ENCODE peak calls at places on chromosomes 4 and X, in ten cellular contexts. One of them, this sample, is unnamed.

GRCh38 chrX:102746134-102746584 is 25.6 kb downstream of the GPRASP3 start:
- DNase-seq in dermis microvascular lymphatic vessel endothelial cell: peak; percentile 19
- DNase-seq in anterior cingulate cortex: no peak
- DNase-seq in NCI-H1092: no peak
- DNase-seq in left cardiac atrium: peak; percentile 60
- DNase-seq in iris pigment epithelial cell: peak; percentile 31
- DNase-seq in GM20000: peak; percentile 8
- DNase-seq in stimulated activated CD4-positive, alpha-beta T cell treated with anti-CD3 and anti-CD28 coated beads, Interleukin-1b, Interleukin-23, amount 100 ng/mL, for 1 hour: no peak
- DNase-seq in breast epithelium: no peak
- DNase-seq in HEK293T: no peak
- DNase-seq in this sample: peak; percentile 58

GRCh38 chr4:92299152-92299551 is 4.6 kb upstream of the GRID2 start:
- DNase-seq in breast epithelium: no peak
- DNase-seq in GM20000: no peak
- DNase-seq in stimulated activated CD4-positive, alpha-beta T cell treated with anti-CD3 and anti-CD28 coated beads, Interleukin-1b, Interleukin-23, amount 100 ng/mL, for 1 hour: no peak
- DNase-seq in iris pigment epithelial cell: peak; percentile 15
- DNase-seq in left cardiac atrium: no peak
- DNase-seq in HEK293T: no peak
- DNase-seq in anterior cingulate cortex: no peak
- DNase-seq in NCI-H1092: no peak
- DNase-seq in dermis microvascular lymphatic vessel endothelial cell: no peak
- DNase-seq in this sample: no peak

GRCh38 chr4:7632341-7632740 is 197.6 kb upstream of the PSAPL1 start:
- DNase-seq in iris pigment epithelial cell: no peak
- DNase-seq in stimulated activated CD4-positive, alpha-beta T cell treated with anti-CD3 and anti-CD28 coated beads, Interleukin-1b, Interleukin-23, amount 100 ng/mL, for 1 hour: no peak
- DNase-seq in left cardiac atrium: no peak
- DNase-seq in dermis microvascular lymphatic vessel endothelial cell: no peak
- DNase-seq in HEK293T: no peak
- DNase-seq in anterior cingulate cortex: no peak
- DNase-seq in breast epithelium: no peak
- DNase-seq in GM20000: no peak
- DNase-seq in NCI-H1092: no peak
- DNase-seq in this sample: no peak

GRCh38 chr4:29405151-29405550 is 1315.0 kb upstream of the PCDH7 start:
- DNase-seq in NCI-H1092: no peak
- DNase-seq in GM20000: no peak
- DNase-seq in dermis microvascular lymphatic vessel endothelial cell: no peak
- DNase-seq in HEK293T: no peak
- DNase-seq in anterior cingulate cortex: no peak
- DNase-seq in left cardiac atrium: no peak
- DNase-seq in stimulated activated CD4-positive, alpha-beta T cell treated with anti-CD3 and anti-CD28 coated beads, Interleukin-1b, Interleukin-23, amount 100 ng/mL, for 1 hour: no peak
- DNase-seq in breast epithelium: no peak
- DNase-seq in iris pigment epithelial cell: peak; percentile 16
- DNase-seq in this sample: no peak

GRCh38 chr4:88775026-88775425 is 77.4 kb upstream of the NAP1L5 start:
- DNase-seq in dermis microvascular lymphatic vessel endothelial cell: no peak
- DNase-seq in iris pigment epithelial cell: no peak
- DNase-seq in left cardiac atrium: no peak
- DNase-seq in NCI-H1092: no peak
- DNase-seq in anterior cingulate cortex: no peak
- DNase-seq in breast epithelium: no peak
- DNase-seq in HEK293T: no peak
- DNase-seq in stimulated activated CD4-positive, alpha-beta T cell treated with anti-CD3 and anti-CD28 coated beads, Interleukin-1b, Interleukin-23, amount 100 ng/mL, for 1 hour: no peak
- DNase-seq in GM20000: no peak
- DNase-seq in this sample: no peak

GRCh38 chr4:106486533-106486932 is 118.0 kb upstream of the GIMD1 start:
- DNase-seq in dermis microvascular lymphatic vessel endothelial cell: no peak
- DNase-seq in stimulated activated CD4-positive, alpha-beta T cell treated with anti-CD3 and anti-CD28 coated beads, Interleukin-1b, Interleukin-23, amount 100 ng/mL, for 1 hour: no peak
- DNase-seq in GM20000: no peak
- DNase-seq in anterior cingulate cortex: no peak
- DNase-seq in NCI-H1092: no peak
- DNase-seq in left cardiac atrium: no peak
- DNase-seq in HEK293T: no peak
- DNase-seq in breast epithelium: no peak
- DNase-seq in iris pigment epithelial cell: no peak
- DNase-seq in this sample: no peak

GRCh38 chr4:180617203-180617602 is 1626.0 kb upstream of the TENM3 start:
- DNase-seq in HEK293T: peak; percentile 18
- DNase-seq in anterior cingulate cortex: no peak
- DNase-seq in dermis microvascular lymphatic vessel endothelial cell: no peak
- DNase-seq in NCI-H1092: no peak
- DNase-seq in breast epithelium: no peak
- DNase-seq in left cardiac atrium: no peak
- DNase-seq in iris pigment epithelial cell: no peak
- DNase-seq in stimulated activated CD4-positive, alpha-beta T cell treated with anti-CD3 and anti-CD28 coated beads, Interleukin-1b, Interleukin-23, amount 100 ng/mL, for 1 hour: no peak
- DNase-seq in GM20000: no peak
- DNase-seq in this sample: no peak

GRCh38 chr4:113665036-113665435 is 96.5 kb downstream of the CAMK2D start:
- DNase-seq in dermis microvascular lymphatic vessel endothelial cell: no peak
- DNase-seq in anterior cingulate cortex: no peak
- DNase-seq in stimulated activated CD4-positive, alpha-beta T cell treated with anti-CD3 and anti-CD28 coated beads, Interleukin-1b, Interleukin-23, amount 100 ng/mL, for 1 hour: no peak
- DNase-seq in breast epithelium: no peak
- DNase-seq in left cardiac atrium: no peak
- DNase-seq in GM20000: no peak
- DNase-seq in iris pigment epithelial cell: no peak
- DNase-seq in HEK293T: no peak
- DNase-seq in NCI-H1092: no peak
- DNase-seq in this sample: no peak

GRCh38 chr4:74423101-74423500 is 21.8 kb upstream of the AREG start:
- DNase-seq in breast epithelium: no peak
- DNase-seq in stimulated activated CD4-positive, alpha-beta T cell treated with anti-CD3 and anti-CD28 coated beads, Interleukin-1b, Interleukin-23, amount 100 ng/mL, for 1 hour: no peak
- DNase-seq in NCI-H1092: no peak
- DNase-seq in GM20000: no peak
- DNase-seq in iris pigment epithelial cell: peak; percentile 69
- DNase-seq in left cardiac atrium: peak; percentile 70
- DNase-seq in dermis microvascular lymphatic vessel endothelial cell: peak; percentile 88
- DNase-seq in anterior cingulate cortex: no peak
- DNase-seq in HEK293T: no peak
- DNase-seq in this sample: no peak

GRCh38 chr4:24642941-24643628 is 58.7 kb upstream of the DHX15 start:
- DNase-seq in stimulated activated CD4-positive, alpha-beta T cell treated with anti-CD3 and anti-CD28 coated beads, Interleukin-1b, Interleukin-23, amount 100 ng/mL, for 1 hour: no peak
- DNase-seq in GM20000: no peak
- DNase-seq in iris pigment epithelial cell: peak; percentile 50
- DNase-seq in HEK293T: no peak
- DNase-seq in breast epithelium: no peak
- DNase-seq in NCI-H1092: no peak
- DNase-seq in dermis microvascular lymphatic vessel endothelial cell: peak; percentile 65
- DNase-seq in anterior cingulate cortex: no peak
- DNase-seq in left cardiac atrium: no peak
- DNase-seq in this sample: peak; percentile 38

GRCh38 chr4:16171831-16172230 is 54.4 kb downstream of the TAPT1 start:
- DNase-seq in anterior cingulate cortex: no peak
- DNase-seq in iris pigment epithelial cell: no peak
- DNase-seq in NCI-H1092: no peak
- DNase-seq in left cardiac atrium: no peak
- DNase-seq in stimulated activated CD4-positive, alpha-beta T cell treated with anti-CD3 and anti-CD28 coated beads, Interleukin-1b, Interleukin-23, amount 100 ng/mL, for 1 hour: no peak
- DNase-seq in HEK293T: no peak
- DNase-seq in GM20000: no peak
- DNase-seq in dermis microvascular lymphatic vessel endothelial cell: no peak
- DNase-seq in breast epithelium: no peak
- DNase-seq in this sample: no peak

GRCh38 chr4:76246025-76246424 is 5.5 kb upstream of the FAM47E start:
- DNase-seq in breast epithelium: no peak
- DNase-seq in anterior cingulate cortex: no peak
- DNase-seq in dermis microvascular lymphatic vessel endothelial cell: no peak
- DNase-seq in stimulated activated CD4-positive, alpha-beta T cell treated with anti-CD3 and anti-CD28 coated beads, Interleukin-1b, Interleukin-23, amount 100 ng/mL, for 1 hour: no peak
- DNase-seq in NCI-H1092: no peak
- DNase-seq in GM20000: no peak
- DNase-seq in left cardiac atrium: no peak
- DNase-seq in HEK293T: no peak
- DNase-seq in iris pigment epithelial cell: no peak
- DNase-seq in this sample: no peak

GRCh38 chr4:168848977-168849687 is 160.9 kb downstream of the CBR4 start:
- DNase-seq in NCI-H1092: no peak
- DNase-seq in dermis microvascular lymphatic vessel endothelial cell: peak; percentile 44
- DNase-seq in anterior cingulate cortex: no peak
- DNase-seq in iris pigment epithelial cell: peak; percentile 58
- DNase-seq in stimulated activated CD4-positive, alpha-beta T cell treated with anti-CD3 and anti-CD28 coated beads, Interleukin-1b, Interleukin-23, amount 100 ng/mL, for 1 hour: no peak
- DNase-seq in GM20000: no peak
- DNase-seq in HEK293T: peak; percentile 20
- DNase-seq in breast epithelium: no peak
- DNase-seq in left cardiac atrium: no peak
- DNase-seq in this sample: no peak

GRCh38 chr4:111773858-111774257 is 371.4 kb upstream of the FAM241A start:
- DNase-seq in HEK293T: peak; percentile 20
- DNase-seq in GM20000: no peak
- DNase-seq in dermis microvascular lymphatic vessel endothelial cell: no peak
- DNase-seq in anterior cingulate cortex: no peak
- DNase-seq in left cardiac atrium: no peak
- DNase-seq in stimulated activated CD4-positive, alpha-beta T cell treated with anti-CD3 and anti-CD28 coated beads, Interleukin-1b, Interleukin-23, amount 100 ng/mL, for 1 hour: no peak
- DNase-seq in NCI-H1092: no peak
- DNase-seq in breast epithelium: no peak
- DNase-seq in iris pigment epithelial cell: peak; percentile 61
- DNase-seq in this sample: no peak

GRCh38 chr4:52560844-52561280 is 98.2 kb downstream of the USP46 start:
- DNase-seq in breast epithelium: no peak
- DNase-seq in left cardiac atrium: no peak
- DNase-seq in stimulated activated CD4-positive, alpha-beta T cell treated with anti-CD3 and anti-CD28 coated beads, Interleukin-1b, Interleukin-23, amount 100 ng/mL, for 1 hour: no peak
- DNase-seq in GM20000: no peak
- DNase-seq in NCI-H1092: no peak
- DNase-seq in anterior cingulate cortex: no peak
- DNase-seq in iris pigment epithelial cell: peak; percentile 62
- DNase-seq in HEK293T: no peak
- DNase-seq in dermis microvascular lymphatic vessel endothelial cell: no peak
- DNase-seq in this sample: peak; percentile 19

GRCh38 chrX:46572295-46572936 is 1.1 kb upstream of the CHST7 start:
- DNase-seq in stimulated activated CD4-positive, alpha-beta T cell treated with anti-CD3 and anti-CD28 coated beads, Interleukin-1b, Interleukin-23, amount 100 ng/mL, for 1 hour: no peak
- DNase-seq in NCI-H1092: no peak
- DNase-seq in dermis microvascular lymphatic vessel endothelial cell: no peak
- DNase-seq in HEK293T: no peak
- DNase-seq in anterior cingulate cortex: no peak
- DNase-seq in left cardiac atrium: no peak
- DNase-seq in GM20000: peak; percentile 45
- DNase-seq in iris pigment epithelial cell: no peak
- DNase-seq in breast epithelium: no peak
- DNase-seq in this sample: no peak

GRCh38 chr4:143581331-143581961 is 67.9 kb downstream of the SMARCA5 start:
- DNase-seq in iris pigment epithelial cell: no peak
- DNase-seq in stimulated activated CD4-positive, alpha-beta T cell treated with anti-CD3 and anti-CD28 coated beads, Interleukin-1b, Interleukin-23, amount 100 ng/mL, for 1 hour: no peak
- DNase-seq in HEK293T: no peak
- DNase-seq in GM20000: no peak
- DNase-seq in anterior cingulate cortex: no peak
- DNase-seq in dermis microvascular lymphatic vessel endothelial cell: peak; percentile 68
- DNase-seq in breast epithelium: no peak
- DNase-seq in NCI-H1092: peak; percentile 3
- DNase-seq in left cardiac atrium: no peak
- DNase-seq in this sample: no peak

This sample was measured in AG20443.